ENCODE peak calls at places on chromosomes 16 and 17, in seven cellular contexts. F is HCT116, T is K562, Q is GM23338, O is A549, E is SK-N-SH, U is HepG2. V is an unnamed sample.
A peak's percentile ranks its signal among the peaks of the same experiment; 100 is the strongest.

GRCh38 chr16:59249049-59249448 is 514.9 kb upstream of the GOT2 start:
- DNase-seq in F (no peak), T (no peak), Q (peak; percentile 59), O (peak; percentile 22), E (no peak), U (peak; percentile 10), V (no peak)

GRCh38 chr17:71085238-71086033 is 916.1 kb downstream of the KCNJ2 start:
- DNase-seq in F (peak; percentile 35), T (peak; percentile 8), Q (peak; percentile 86), O (peak; percentile 47), E (peak; percentile 30), U (peak; percentile 48), V (peak; percentile 22)

GRCh38 chr17:49024523-49024922 is 27.3 kb downstream of the IGF2BP1 start:
- DNase-seq in F (no peak), T (no peak), Q (no peak), O (no peak), E (no peak), U (no peak), V (no peak)

GRCh38 chr16:84048306-84048705 is 5.7 kb upstream of the SLC38A8 start:
- DNase-seq in F (peak; percentile 8), T (peak; percentile 34), Q (peak; percentile 66), O (peak; percentile 22), E (no peak), U (peak; percentile 83), V (no peak)

GRCh38 chr17:48970224-48970623 is 1.8 kb upstream of the GIP start:
- DNase-seq in F (no peak), T (peak; percentile 42), Q (no peak), O (peak; percentile 61), E (peak; percentile 34), U (no peak), V (no peak)

GRCh38 chr16:56558024-56558747 is 6.7 kb upstream of the MT4 start:
- DNase-seq in F (no peak), T (no peak), Q (no peak), O (peak; percentile 26), E (peak; percentile 47), U (no peak), V (no peak)

GRCh38 chr17:33145941-33146340 is 147.2 kb downstream of the ASIC2 start:
- DNase-seq in F (no peak), T (no peak), Q (no peak), O (no peak), E (no peak), U (no peak), V (no peak)

GRCh38 chr17:40598021-40598927 is 33.0 kb upstream of the CCR7 start:
- DNase-seq in F (no peak), T (no peak), Q (no peak), O (no peak), E (no peak), U (no peak), V (no peak)

GRCh38 chr17:56926704-56927103 is 12.9 kb upstream of the TRIM25 start:
- DNase-seq in F (no peak), T (no peak), Q (peak; percentile 29), O (no peak), E (no peak), U (no peak), V (no peak)

GRCh38 chr17:80816241-80817103 is 175.2 kb upstream of the CHMP6 start:
- DNase-seq in F (no peak), T (no peak), Q (no peak), O (no peak), E (peak; percentile 30), U (no peak), V (no peak)

GRCh38 chr17:60077226-60077625 is 1.5 kb downstream of the HEATR6 start:
- DNase-seq in F (no peak), T (no peak), Q (no peak), O (no peak), E (no peak), U (no peak), V (no peak)

GRCh38 chr17:8649157-8650118 is 18.9 kb upstream of the MYH10 start:
- DNase-seq in F (no peak), T (no peak), Q (no peak), O (no peak), E (no peak), U (no peak), V (no peak)

GRCh38 chr17:39709998-39710964 is 10.4 kb downstream of the ERBB2 start:
- DNase-seq in F (no peak), T (no peak), Q (no peak), O (no peak), E (no peak), U (no peak), V (no peak)

GRCh38 chr16:88799569-88800276 is 3.9 kb upstream of the CDT1 start:
- DNase-seq in F (no peak), T (peak; percentile 64), Q (no peak), O (no peak), E (no peak), U (no peak), V (no peak)
- TF ChIP-seq REST in F (no peak), T (no peak), Q (no peak), O (no peak), E (no peak), U (no peak), V (no peak)

GRCh38 chr17:31492880-31493655 is 101.6 kb downstream of the RAB11FIP4 start:
- DNase-seq in F (no peak), T (peak; percentile 62), Q (no peak), O (no peak), E (no peak), U (no peak), V (peak; percentile 93)
- TF ChIP-seq REST in F (no peak), T (no peak), Q (no peak), O (no peak), E (no peak), U (no peak), V (no peak)

DNA sequence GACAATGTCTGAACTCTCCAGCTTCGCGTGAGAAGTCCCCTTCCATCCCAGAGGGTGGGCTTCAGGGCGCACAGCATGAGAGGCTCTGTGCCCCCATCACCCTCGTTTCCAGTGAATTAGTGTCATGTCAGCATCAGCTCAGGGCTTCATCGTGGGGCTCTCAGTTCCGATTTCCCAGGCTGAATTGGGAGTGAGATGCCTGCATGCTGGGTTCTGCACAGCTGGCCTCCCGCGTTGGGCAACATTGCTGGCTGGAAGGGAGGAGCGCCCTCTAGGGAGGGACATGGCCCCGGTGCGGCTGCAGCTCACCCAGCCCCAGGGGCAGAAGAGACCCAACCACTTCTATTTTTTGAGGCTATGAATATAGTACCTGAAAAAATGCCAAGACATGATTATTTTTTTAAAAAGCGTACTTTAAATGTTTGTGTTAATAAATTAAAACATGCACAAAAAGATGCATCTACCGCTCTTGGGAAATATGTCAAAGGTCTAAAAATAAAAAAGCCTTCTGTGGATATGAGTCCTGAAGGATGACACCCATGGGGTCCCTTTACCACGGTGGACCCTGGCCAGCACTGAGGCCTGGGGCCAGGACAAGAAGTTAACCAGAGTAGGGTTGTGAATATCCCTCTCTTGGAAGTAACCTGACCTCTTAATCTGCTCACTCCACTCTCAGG is 10.5 kb upstream of the ITGAD start:
- DNase-seq in F (peak; percentile 33), T (peak; percentile 71), Q (peak; percentile 89), O (peak; percentile 60), E (peak; percentile 71), U (peak; percentile 42), V (peak; percentile 62)
- TF ChIP-seq REST in F (no peak), T (no peak), Q (no peak), O (no peak), E (no peak), U (no peak), V (no peak)

DNA sequence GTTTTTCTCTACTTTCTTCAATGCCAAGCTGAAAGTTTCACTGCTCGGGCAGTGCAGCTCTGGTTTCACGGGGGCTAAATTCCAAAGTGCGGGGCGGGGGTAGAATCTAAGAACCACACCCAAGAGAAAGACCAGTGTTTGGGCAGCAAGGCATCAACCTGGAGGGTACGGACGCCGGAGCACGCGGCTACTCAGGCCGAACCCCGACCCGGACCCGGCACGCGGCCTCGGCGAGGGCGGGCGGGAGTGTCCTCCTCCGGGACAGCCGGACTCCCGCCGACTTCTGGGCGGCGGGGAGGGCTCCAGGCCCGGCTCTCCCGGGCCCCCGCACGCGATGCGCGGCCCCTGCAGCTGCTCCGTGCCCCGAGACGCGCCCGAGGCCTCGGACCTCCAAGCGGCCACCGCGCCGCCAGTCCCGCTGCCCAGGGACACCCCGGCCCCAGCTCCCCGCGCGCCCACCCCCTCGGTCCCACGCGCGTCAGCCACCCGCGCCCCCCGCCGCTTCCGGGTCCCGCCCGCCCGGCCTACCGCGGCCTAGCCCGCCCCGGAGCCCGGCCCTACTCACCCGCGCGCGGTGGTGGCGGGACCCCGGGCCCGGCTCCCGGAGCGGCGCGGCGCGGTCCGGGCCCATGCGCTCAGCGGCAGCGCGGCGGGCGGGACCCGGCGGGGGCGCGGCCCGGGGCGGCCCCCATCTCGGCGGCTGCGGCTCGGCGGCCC is 561 bp downstream of the AXIN1 start:
- DNase-seq in F (no peak), T (peak; percentile 81), Q (peak; percentile 61), O (no peak), E (no peak), U (no peak), V (no peak)
- TF ChIP-seq REST in F (no peak), T (no peak), Q (no peak), O (no peak), E (no peak), U (no peak), V (no peak)

DNA sequence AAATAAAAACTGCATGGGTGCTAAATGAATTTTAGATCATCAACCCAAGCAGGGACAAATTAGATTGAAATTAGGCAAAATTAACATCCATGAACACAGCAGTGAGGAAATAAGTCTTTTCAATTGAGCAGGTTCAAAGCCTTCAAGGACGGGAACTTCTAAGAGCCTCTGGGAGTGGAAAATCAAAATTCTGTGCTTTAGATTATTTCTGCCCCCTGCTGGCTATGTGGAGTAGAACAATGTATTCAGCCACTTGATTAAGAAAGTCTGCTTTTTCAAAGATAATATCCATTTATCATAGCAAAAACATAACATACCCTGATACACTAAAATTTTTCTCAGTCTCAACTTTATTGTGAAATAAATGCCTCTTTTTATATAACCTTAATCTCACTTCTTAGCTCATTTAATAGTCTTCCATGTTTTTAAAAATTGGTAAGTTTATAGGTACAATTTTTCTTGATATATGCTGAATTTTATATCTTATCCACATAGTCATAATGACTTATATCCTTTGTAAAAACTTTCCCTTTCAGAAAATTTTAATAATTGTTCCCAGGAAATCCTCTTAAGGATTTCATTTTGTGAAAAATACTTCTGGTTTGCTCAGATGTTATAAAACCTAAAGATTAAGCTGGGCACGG is 28.1 kb upstream of the NOL11 start:
- DNase-seq in F (peak; percentile 57), T (peak; percentile 70), Q (peak; percentile 86), O (peak; percentile 69), E (peak; percentile 77), U (peak; percentile 58), V (peak; percentile 59)
- TF ChIP-seq REST in F (no peak), T (no peak), Q (no peak), O (no peak), E (no peak), U (no peak), V (no peak)

DNA sequence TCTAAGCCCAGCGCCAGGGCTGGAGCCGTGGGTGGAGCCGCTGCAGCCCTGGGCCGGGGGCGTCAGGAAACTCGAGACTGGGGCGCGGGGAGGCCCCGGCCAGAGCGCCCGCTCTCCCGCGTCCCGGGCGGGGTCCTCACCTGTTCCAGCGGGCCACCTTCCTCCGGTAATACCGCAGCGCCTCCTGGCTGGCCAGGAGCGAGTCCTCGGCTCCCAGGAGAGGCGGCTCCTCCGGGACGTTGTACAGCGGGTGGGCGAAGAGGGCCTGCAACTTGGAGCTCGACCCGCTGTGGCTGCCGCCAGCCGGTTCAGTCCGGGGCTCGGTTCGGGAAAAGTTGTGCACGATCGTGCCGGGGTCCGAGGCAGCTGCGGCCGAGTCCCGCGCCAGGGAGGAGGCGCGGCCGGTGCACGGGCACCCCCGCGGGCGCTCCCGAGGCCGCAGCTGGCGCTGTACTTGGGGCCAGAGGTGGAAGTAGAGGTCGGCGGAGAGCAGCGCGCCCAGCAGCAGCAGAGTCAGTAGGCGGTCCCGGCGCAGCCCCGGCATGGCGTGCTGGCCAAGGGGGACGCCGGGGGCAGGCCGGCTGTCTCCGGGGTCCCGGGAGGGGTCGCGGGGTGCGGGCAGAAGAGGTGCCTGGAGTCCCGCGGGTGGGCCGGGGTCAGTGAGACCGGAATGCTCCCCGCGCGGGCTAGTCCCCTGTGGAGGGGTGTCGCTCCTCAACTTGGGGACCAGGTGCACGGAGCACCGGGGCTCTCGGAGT is 865 bp downstream of the FAM20A start:
- DNase-seq in F (no peak), T (no peak), Q (peak; percentile 84), O (peak; percentile 28), E (peak; percentile 78), U (peak; percentile 59), V (peak; percentile 28)
- TF ChIP-seq REST in F (no peak), T (no peak), Q (no peak), O (no peak), E (no peak), U (no peak), V (no peak)

V was measured in HL-60.